ENCODE peak calls at places on chromosomes 4 and X, in six cellular contexts. One of them, this sample, is unnamed.

GRCh38 chr4:172736046-172736445 is 432.6 kb upstream of the GALNT7 start:
- DNase-seq in GM19239: no peak
- DNase-seq in trophoblast cell: no peak
- DNase-seq in suprapubic skin: no peak
- DNase-seq in GM10248: no peak
- DNase-seq in cardiac fibroblast: no peak
- DNase-seq in this sample: no peak

GRCh38 chr4:1573830-1574459 is 110.2 kb downstream of the FAM53A start:
- DNase-seq in GM19239: no peak
- DNase-seq in cardiac fibroblast: no peak
- DNase-seq in trophoblast cell: no peak
- DNase-seq in GM10248: no peak
- DNase-seq in suprapubic skin: no peak
- DNase-seq in this sample: no peak

GRCh38 chr4:33850503-33850902 is 2393.8 kb downstream of the ARAP2 start:
- DNase-seq in cardiac fibroblast: no peak
- DNase-seq in trophoblast cell: no peak
- DNase-seq in GM19239: no peak
- DNase-seq in suprapubic skin: no peak
- DNase-seq in GM10248: no peak
- DNase-seq in this sample: no peak

GRCh38 chr4:168586926-168587325 is 90.1 kb downstream of the PALLD start:
- DNase-seq in GM19239: no peak
- DNase-seq in suprapubic skin: no peak
- DNase-seq in trophoblast cell: peak; percentile 33
- DNase-seq in cardiac fibroblast: no peak
- DNase-seq in GM10248: no peak
- DNase-seq in this sample: no peak

GRCh38 chrX:19774905-19775304 is 112.5 kb downstream of the SH3KBP1 start:
- DNase-seq in trophoblast cell: no peak
- DNase-seq in GM19239: no peak
- DNase-seq in suprapubic skin: no peak
- DNase-seq in GM10248: no peak
- DNase-seq in cardiac fibroblast: no peak
- DNase-seq in this sample: no peak

GRCh38 chrX:20059467-20060128 is 57.1 kb downstream of the MAP7D2 start:
- DNase-seq in GM19239: no peak
- DNase-seq in suprapubic skin: no peak
- DNase-seq in trophoblast cell: no peak
- DNase-seq in GM10248: no peak
- DNase-seq in cardiac fibroblast: no peak
- DNase-seq in this sample: no peak

GRCh38 chrX:150200820-150201287 is 162.3 kb upstream of the MAMLD1 start:
- DNase-seq in GM10248: peak; percentile 69
- DNase-seq in trophoblast cell: peak; percentile 85
- DNase-seq in cardiac fibroblast: peak; percentile 91
- DNase-seq in suprapubic skin: peak; percentile 80
- DNase-seq in GM19239: peak; percentile 20
- DNase-seq in this sample: peak; percentile 92

GRCh38 chr4:121072836-121073362 is 564 bp upstream of the NDNF start:
- DNase-seq in GM10248: peak; percentile 8
- DNase-seq in GM19239: no peak
- DNase-seq in suprapubic skin: peak; percentile 79
- DNase-seq in trophoblast cell: no peak
- DNase-seq in cardiac fibroblast: no peak
- DNase-seq in this sample: no peak

GRCh38 chrX:97605271-97605670 is 721.6 kb downstream of the RPA4 start:
- DNase-seq in GM19239: no peak
- DNase-seq in suprapubic skin: no peak
- DNase-seq in cardiac fibroblast: no peak
- DNase-seq in trophoblast cell: no peak
- DNase-seq in GM10248: no peak
- DNase-seq in this sample: no peak

GRCh38 chrX:13891367-13892146 is 74.7 kb upstream of the GPM6B start:
- DNase-seq in trophoblast cell: no peak
- DNase-seq in suprapubic skin: no peak
- DNase-seq in GM10248: no peak
- DNase-seq in GM19239: no peak
- DNase-seq in cardiac fibroblast: peak; percentile 29
- DNase-seq in this sample: no peak

GRCh38 chrX:154748712-154749339 is 2.1 kb downstream of the GAB3 start:
- DNase-seq in suprapubic skin: no peak
- DNase-seq in trophoblast cell: peak; percentile 91
- DNase-seq in GM10248: peak; percentile 44
- DNase-seq in GM19239: peak; percentile 20
- DNase-seq in cardiac fibroblast: peak; percentile 66
- DNase-seq in this sample: no peak

GRCh38 chrX:103356023-103356798 is at the start of gene TCEAL9:
- DNase-seq in trophoblast cell: peak; percentile 59
- DNase-seq in GM19239: no peak
- DNase-seq in GM10248: no peak
- DNase-seq in cardiac fibroblast: peak; percentile 91
- DNase-seq in suprapubic skin: no peak
- DNase-seq in this sample: no peak

GRCh38 chr4:119035941-119036737 is 99.5 kb upstream of the MYOZ2 start:
- DNase-seq in suprapubic skin: no peak
- DNase-seq in cardiac fibroblast: no peak
- DNase-seq in trophoblast cell: peak; percentile 44
- DNase-seq in GM19239: no peak
- DNase-seq in GM10248: no peak
- DNase-seq in this sample: no peak

GRCh38 chr4:80140237-80140636 is 57.1 kb upstream of the PRDM8 start:
- DNase-seq in GM10248: no peak
- DNase-seq in GM19239: no peak
- DNase-seq in suprapubic skin: no peak
- DNase-seq in cardiac fibroblast: no peak
- DNase-seq in trophoblast cell: no peak
- DNase-seq in this sample: no peak

GRCh38 chr4:39970559-39971270 is 7.0 kb downstream of the PDS5A start:
- DNase-seq in cardiac fibroblast: peak; percentile 40
- DNase-seq in GM19239: no peak
- DNase-seq in suprapubic skin: no peak
- DNase-seq in GM10248: no peak
- DNase-seq in trophoblast cell: peak; percentile 97
- DNase-seq in this sample: no peak

GRCh38 chr4:76688737-76689078 is 209.2 kb downstream of the SOWAHB start:
- DNase-seq in GM19239: no peak
- DNase-seq in suprapubic skin: no peak
- DNase-seq in GM10248: no peak
- DNase-seq in cardiac fibroblast: no peak
- DNase-seq in trophoblast cell: peak; percentile 33
- DNase-seq in this sample: no peak

GRCh38 chrX:39470588-39471155 is 627.1 kb downstream of the BCOR start:
- DNase-seq in GM10248: no peak
- DNase-seq in suprapubic skin: no peak
- DNase-seq in cardiac fibroblast: peak; percentile 72
- DNase-seq in trophoblast cell: no peak
- DNase-seq in GM19239: no peak
- DNase-seq in this sample: no peak

GRCh38 chrX:108316456-108316855 is 121.8 kb downstream of the COL4A6 start:
- DNase-seq in GM10248: no peak
- DNase-seq in trophoblast cell: no peak
- DNase-seq in GM19239: no peak
- DNase-seq in cardiac fibroblast: no peak
- DNase-seq in suprapubic skin: no peak
- DNase-seq in this sample: no peak

GRCh38 chr4:7396186-7396585 is 38.5 kb downstream of the PSAPL1 start:
- DNase-seq in cardiac fibroblast: no peak
- DNase-seq in GM10248: no peak
- DNase-seq in suprapubic skin: peak; percentile 48
- DNase-seq in GM19239: no peak
- DNase-seq in trophoblast cell: no peak
- DNase-seq in this sample: no peak

GRCh38 chr4:157664726-157665125 is 444.2 kb downstream of the GRIA2 start:
- DNase-seq in cardiac fibroblast: peak; percentile 45
- DNase-seq in suprapubic skin: no peak
- DNase-seq in GM10248: no peak
- DNase-seq in GM19239: no peak
- DNase-seq in trophoblast cell: peak; percentile 5
- DNase-seq in this sample: no peak

GRCh38 chr4:153790962-153791551 is 2.2 kb upstream of the SFRP2 start:
- DNase-seq in cardiac fibroblast: no peak
- DNase-seq in suprapubic skin: peak; percentile 80
- DNase-seq in GM10248: peak; percentile 39
- DNase-seq in trophoblast cell: no peak
- DNase-seq in GM19239: no peak
- DNase-seq in this sample: no peak

GRCh38 chr4:140052050-140052449 is 101.9 kb downstream of the MAML3 start:
- DNase-seq in trophoblast cell: peak; percentile 56
- DNase-seq in GM19239: no peak
- DNase-seq in cardiac fibroblast: peak; percentile 61
- DNase-seq in GM10248: peak; percentile 18
- DNase-seq in suprapubic skin: no peak
- DNase-seq in this sample: no peak

GRCh38 chr4:185833055-185833598 is 21.1 kb upstream of the SORBS2 start:
- DNase-seq in cardiac fibroblast: peak; percentile 68
- DNase-seq in trophoblast cell: no peak
- DNase-seq in GM10248: no peak
- DNase-seq in GM19239: no peak
- DNase-seq in suprapubic skin: no peak
- DNase-seq in this sample: no peak

GRCh38 chrX:39011454-39012204 is 210.4 kb downstream of the MID1IP1 start:
- DNase-seq in trophoblast cell: peak; percentile 11
- DNase-seq in GM19239: no peak
- DNase-seq in cardiac fibroblast: no peak
- DNase-seq in suprapubic skin: no peak
- DNase-seq in GM10248: no peak
- DNase-seq in this sample: no peak

GRCh38 chrX:97850911-97851310 is 967.2 kb downstream of the RPA4 start:
- DNase-seq in suprapubic skin: no peak
- DNase-seq in GM10248: no peak
- DNase-seq in trophoblast cell: no peak
- DNase-seq in cardiac fibroblast: no peak
- DNase-seq in GM19239: no peak
- DNase-seq in this sample: no peak

GRCh38 chr4:173538148-173538902 is 8.3 kb upstream of the HAND2 start:
- DNase-seq in GM10248: no peak
- DNase-seq in GM19239: no peak
- DNase-seq in suprapubic skin: no peak
- DNase-seq in trophoblast cell: peak; percentile 18
- DNase-seq in cardiac fibroblast: peak; percentile 35
- DNase-seq in this sample: no peak

GRCh38 chr4:125306112-125306511 is 8.6 kb upstream of the FAT4 start:
- DNase-seq in GM19239: no peak
- DNase-seq in suprapubic skin: no peak
- DNase-seq in cardiac fibroblast: no peak
- DNase-seq in trophoblast cell: no peak
- DNase-seq in GM10248: no peak
- DNase-seq in this sample: no peak

GRCh38 chrX:136779346-136779781 is 1.4 kb downstream of the ARHGEF6 start:
- DNase-seq in GM19239: no peak
- DNase-seq in GM10248: no peak
- DNase-seq in trophoblast cell: no peak
- DNase-seq in suprapubic skin: no peak
- DNase-seq in cardiac fibroblast: no peak
- DNase-seq in this sample: peak; percentile 51

GRCh38 chr4:2792711-2793577 is at the start of gene SH3BP2:
- DNase-seq in cardiac fibroblast: peak; percentile 84
- DNase-seq in GM19239: no peak
- DNase-seq in trophoblast cell: peak; percentile 69
- DNase-seq in GM10248: peak; percentile 88
- DNase-seq in suprapubic skin: peak; percentile 89
- DNase-seq in this sample: peak; percentile 78

GRCh38 chr4:149063007-149063406 is 620.8 kb upstream of the NR3C2 start:
- DNase-seq in cardiac fibroblast: no peak
- DNase-seq in GM19239: no peak
- DNase-seq in suprapubic skin: no peak
- DNase-seq in trophoblast cell: no peak
- DNase-seq in GM10248: no peak
- DNase-seq in this sample: no peak

GRCh38 chrX:15973941-15974340 is 119.3 kb upstream of the AP1S2 start:
- DNase-seq in suprapubic skin: no peak
- DNase-seq in GM10248: no peak
- DNase-seq in GM19239: no peak
- DNase-seq in cardiac fibroblast: peak; percentile 67
- DNase-seq in trophoblast cell: no peak
- DNase-seq in this sample: no peak

GRCh38 chr4:153111426-153112070 is 92.7 kb upstream of the TRIM2 start:
- DNase-seq in GM10248: no peak
- DNase-seq in GM19239: no peak
- DNase-seq in trophoblast cell: peak; percentile 58
- DNase-seq in suprapubic skin: no peak
- DNase-seq in cardiac fibroblast: no peak
- DNase-seq in this sample: no peak

GRCh38 chrX:13495232-13495631 is 74.2 kb upstream of the EGFL6 start:
- DNase-seq in GM19239: no peak
- DNase-seq in suprapubic skin: no peak
- DNase-seq in cardiac fibroblast: no peak
- DNase-seq in GM10248: no peak
- DNase-seq in trophoblast cell: no peak
- DNase-seq in this sample: no peak

GRCh38 chr4:15003891-15004700 is 1.8 kb downstream of the CPEB2 start:
- DNase-seq in cardiac fibroblast: peak; percentile 37
- DNase-seq in trophoblast cell: peak; percentile 61
- DNase-seq in GM10248: peak; percentile 30
- DNase-seq in GM19239: peak; percentile 4
- DNase-seq in suprapubic skin: peak; percentile 82
- DNase-seq in this sample: peak; percentile 50